ENCODE peak calls at places on chromosomes 2 and 18, in five cellular contexts. Y is choroid plexus epithelial cell, W is neuronal stem cell, V is left ventricle myocardium inferior, N is aorta. Z is an unnamed sample.

GRCh38 chr2:1835581-1836201 is 91.4 kb upstream of the PXDN start:
- DNase-seq in Y (no peak), W (no peak), V (no peak), N (peak), Z (no peak)

GRCh38 chr2:26613241-26614204 is 27.6 kb downstream of the CIB4 start:
- DNase-seq in Y (peak), W (no peak), V (peak), N (no peak), Z (no peak)

GRCh38 chr2:238096311-238097011 is 3.7 kb upstream of the ESPNL start:
- DNase-seq in Y (peak), W (no peak), V (no peak), N (no peak), Z (peak)

GRCh38 chr18:75811156-75811555 is 383.7 kb upstream of the SMIM21 start:
- DNase-seq in Y (peak), W (no peak), V (no peak), N (no peak), Z (no peak)

GRCh38 chr18:60069145-60069544 is 169.3 kb downstream of the PMAIP1 start:
- DNase-seq in Y (no peak), W (no peak), V (no peak), N (no peak), Z (no peak)

GRCh38 chr2:16136461-16137035 is 196.2 kb downstream of the MYCN start:
- DNase-seq in Y (no peak), W (no peak), V (no peak), N (no peak), Z (no peak)

GRCh38 chr2:98469862-98470544 is 25.3 kb downstream of the INPP4A start:
- DNase-seq in Y (no peak), W (no peak), V (no peak), N (no peak), Z (no peak)

GRCh38 chr2:3483227-3483985 is 35.9 kb downstream of the ADI1 start:
- DNase-seq in Y (peak), W (no peak), V (peak), N (peak), Z (peak)

GRCh38 chr2:128260239-128261138 is 58.2 kb downstream of the HS6ST1 start:
- DNase-seq in Y (peak), W (peak), V (no peak), N (peak), Z (peak)

GRCh38 chr2:29223851-29224692 is 108.9 kb downstream of the CLIP4 start:
- DNase-seq in Y (peak), W (no peak), V (no peak), N (no peak), Z (peak)

GRCh38 chr2:234320098-234320497 is 176.8 kb downstream of the ARL4C start:
- DNase-seq in Y (no peak), W (no peak), V (no peak), N (no peak), Z (no peak)

GRCh38 chr2:158745866-158746382 is 49.2 kb upstream of the DAPL1 start:
- DNase-seq in Y (no peak), W (no peak), V (no peak), N (no peak), Z (no peak)

GRCh38 chr2:28639836-28640235 is 111.8 kb upstream of the PPP1CB start:
- DNase-seq in Y (no peak), W (no peak), V (no peak), N (no peak), Z (peak)

GRCh38 chr2:159137511-159138101 is 148.9 kb downstream of the WDSUB1 start:
- DNase-seq in Y (peak), W (no peak), V (no peak), N (no peak), Z (peak)

GRCh38 chr2:181157326-181157725 is 176.9 kb downstream of the UBE2E3 start:
- DNase-seq in Y (no peak), W (no peak), V (no peak), N (no peak), Z (no peak)

GRCh38 chr2:108169982-108170625 is 69.7 kb upstream of the SULT1C3 start:
- DNase-seq in Y (peak), W (no peak), V (no peak), N (no peak), Z (peak)

GRCh38 chr2:218002792-218003191 is at the start of gene TNS1:
- DNase-seq in Y (peak), W (no peak), V (peak), N (peak), Z (no peak)

GRCh38 chr18:77607087-77607486 is 357.4 kb downstream of the GALR1 start:
- DNase-seq in Y (no peak), W (no peak), V (no peak), N (no peak), Z (no peak)

GRCh38 chr18:24544141-24544498 is 83.7 kb downstream of the HRH4 start:
- DNase-seq in Y (peak), W (peak), V (no peak), N (no peak), Z (peak)

GRCh38 chr18:2164644-2165287 is 406.5 kb downstream of the METTL4 start:
- DNase-seq in Y (no peak), W (no peak), V (no peak), N (no peak), Z (no peak)

GRCh38 chr2:8656160-8656641 is 25.7 kb upstream of the ID2 start:
- DNase-seq in Y (peak), W (no peak), V (no peak), N (no peak), Z (no peak)

GRCh38 chr2:109466674-109467575 is 146.8 kb downstream of the SEPTIN10 start:
- DNase-seq in Y (peak), W (no peak), V (no peak), N (peak), Z (peak)

GRCh38 chr2:37849908-37850307 is 75.2 kb upstream of the RMDN2 start:
- DNase-seq in Y (no peak), W (no peak), V (no peak), N (no peak), Z (no peak)

GRCh38 chr2:137957033-137957432 is 7.2 kb upstream of the HNMT start:
- DNase-seq in Y (peak), W (no peak), V (no peak), N (no peak), Z (peak)

GRCh38 chr2:140988597-140988996 is 1142.2 kb downstream of the LRP1B start:
- DNase-seq in Y (no peak), W (no peak), V (no peak), N (no peak), Z (peak)

GRCh38 chr2:128373346-128374000 is 54.8 kb upstream of the HS6ST1 start:
- DNase-seq in Y (no peak), W (no peak), V (no peak), N (peak), Z (peak)

GRCh38 chr2:145043399-145043834 is 523.5 kb upstream of the ZEB2 start:
- DNase-seq in Y (no peak), W (no peak), V (no peak), N (peak), Z (no peak)

GRCh38 chr2:120026890-120027289 is 14.0 kb downstream of the EPB41L5 start:
- DNase-seq in Y (no peak), W (no peak), V (no peak), N (no peak), Z (no peak)

GRCh38 chr2:215432759-215433594 is 2.9 kb downstream of the FN1 start:
- DNase-seq in Y (peak), W (no peak), V (no peak), N (no peak), Z (no peak)

GRCh38 chr2:215429424-215429823 is 6.4 kb downstream of the FN1 start:
- DNase-seq in Y (peak), W (no peak), V (no peak), N (no peak), Z (no peak)

GRCh38 chr2:215430528-215431187 is 5.2 kb downstream of the FN1 start:
- DNase-seq in Y (peak), W (no peak), V (no peak), N (no peak), Z (peak)

GRCh38 chr2:215431778-215432758 is 3.8 kb downstream of the FN1 start:
- DNase-seq in Y (peak), W (no peak), V (no peak), N (no peak), Z (no peak)

GRCh38 chr2:215431290-215431689 is 4.6 kb downstream of the FN1 start:
- DNase-seq in Y (peak), W (no peak), V (no peak), N (no peak), Z (no peak)
- H3K4me3 ChIP-seq in Y (peak), W (no peak), V (no peak), N (no peak), Z (no peak)

DNA sequence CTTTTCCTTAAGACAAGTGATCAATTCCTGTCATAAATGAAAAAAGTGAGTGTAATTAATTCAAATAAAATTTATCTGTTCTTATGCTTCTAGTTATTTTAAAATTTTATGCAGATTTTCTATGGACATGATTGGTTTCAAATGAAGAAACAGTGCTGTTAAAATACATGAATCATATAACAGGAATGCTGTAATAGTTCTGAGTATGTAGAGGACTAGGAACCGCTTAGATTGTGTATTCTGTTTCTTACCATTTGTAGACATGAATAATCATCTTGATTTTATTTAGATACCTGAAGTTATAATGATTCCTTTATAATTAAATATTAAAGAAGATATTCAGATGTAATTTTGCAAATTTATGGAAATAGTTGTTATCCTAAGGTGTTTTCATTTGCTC is 3.5 kb downstream of the ACTR2 start:
- DNase-seq in Y (peak), W (no peak), V (no peak), N (no peak), Z (peak)
- H3K4me3 ChIP-seq in Y (no peak), W (no peak), V (no peak), N (no peak), Z (no peak)

DNA sequence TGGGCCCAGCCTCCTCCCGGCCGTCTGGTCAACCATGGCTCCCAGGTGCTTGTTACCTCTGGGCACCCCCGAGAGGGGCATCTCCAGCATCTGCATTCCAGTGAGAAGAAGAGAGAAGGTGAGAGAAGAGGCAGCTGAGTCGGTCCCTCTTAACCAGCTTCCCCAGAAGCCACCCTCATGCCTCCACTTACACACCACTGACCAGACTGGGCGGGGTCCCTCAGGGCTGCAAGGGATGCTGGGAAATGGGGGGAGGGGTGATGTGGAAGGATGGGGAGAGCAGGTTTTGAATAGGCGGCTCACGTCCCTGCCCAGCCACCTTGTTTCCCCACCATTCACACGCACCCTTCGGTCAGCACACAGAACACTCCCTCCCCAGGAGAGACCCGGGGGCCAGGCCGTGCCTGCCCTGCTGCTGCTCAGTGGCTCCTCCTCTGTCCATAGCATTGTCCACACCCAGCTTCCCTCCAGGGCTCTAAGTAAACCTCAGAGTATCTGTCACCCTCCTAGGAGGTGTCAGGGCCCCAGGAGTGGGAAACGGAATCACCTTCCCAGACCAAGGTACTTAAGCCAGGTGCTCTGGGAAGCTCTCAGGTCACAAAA is 34.7 kb downstream of the GBX2 start:
- DNase-seq in Y (no peak), W (no peak), V (no peak), N (no peak), Z (no peak)
- H3K4me3 ChIP-seq in Y (no peak), W (no peak), V (no peak), N (no peak), Z (no peak)

DNA sequence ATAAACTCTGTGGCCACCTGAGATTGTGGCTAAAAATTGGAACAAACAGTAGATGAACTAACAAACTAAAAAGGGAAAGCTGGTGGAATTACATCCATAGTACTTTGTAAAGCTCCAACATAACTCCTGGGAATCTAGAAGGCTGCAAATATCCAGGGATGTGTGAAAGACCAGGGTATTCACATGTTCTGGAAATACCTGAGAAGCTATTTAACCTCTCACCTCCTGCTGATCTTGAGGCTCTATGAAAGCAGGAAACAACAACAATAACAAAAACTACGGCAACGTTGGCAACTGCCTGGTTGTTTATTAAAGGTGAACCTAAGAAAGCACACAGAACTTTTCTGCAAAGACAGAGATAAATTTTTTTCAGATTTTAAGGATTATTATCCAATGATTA is 171.3 kb downstream of the CCDC178 start:
- DNase-seq in Y (no peak), W (no peak), V (no peak), N (no peak), Z (no peak)
- H3K4me3 ChIP-seq in Y (no peak), W (no peak), V (no peak), N (no peak), Z (no peak)

DNA sequence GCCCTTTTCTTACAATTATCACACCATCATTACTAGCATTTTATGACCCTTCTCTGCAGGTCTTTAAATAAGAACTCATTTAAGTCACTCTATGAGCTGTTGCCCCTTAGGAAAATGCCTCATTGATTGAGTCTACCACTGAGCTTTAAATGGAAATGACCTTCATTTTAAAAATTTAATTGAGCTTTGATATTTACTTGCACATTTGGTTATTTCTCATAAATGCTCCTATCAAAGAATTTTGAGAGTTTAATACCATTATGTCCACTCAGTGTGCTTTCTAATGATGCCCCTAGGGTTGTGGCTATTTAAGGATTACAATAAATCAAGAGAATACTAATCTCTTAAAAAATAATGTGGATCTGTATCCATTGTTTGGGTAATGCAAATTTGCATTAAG is 69.7 kb downstream of the CERS6 start:
- DNase-seq in Y (no peak), W (no peak), V (no peak), N (no peak), Z (no peak)
- H3K4me3 ChIP-seq in Y (no peak), W (no peak), V (no peak), N (no peak), Z (no peak)

GRCh38 chr2:170813611-170814550 is 2.8 kb upstream of the GAD1 start:
- DNase-seq in Y (peak), W (peak), V (no peak), N (peak), Z (peak)
- H3K4me3 ChIP-seq in Y (no peak), W (no peak), V (no peak), N (no peak), Z (no peak)

GRCh38 chr2:150484461-150484931 is 3.0 kb downstream of the RND3 start:
- DNase-seq in Y (peak), W (no peak), V (no peak), N (no peak), Z (peak)

GRCh38 chr2:150487537-150488429 is at the start of gene RND3:
- DNase-seq in Y (peak), W (peak), V (peak), N (peak), Z (peak)

GRCh38 chr2:150485114-150485870 is 2.2 kb downstream of the RND3 start:
- DNase-seq in Y (peak), W (peak), V (peak), N (peak), Z (peak)

GRCh38 chr2:150485871-150486538 is 1.5 kb downstream of the RND3 start:
- DNase-seq in Y (peak), W (peak), V (peak), N (peak), Z (peak)

GRCh38 chr2:150486539-150487484 is 655 bp downstream of the RND3 start:
- DNase-seq in Y (peak), W (peak), V (no peak), N (no peak), Z (no peak)
- H3K4me3 ChIP-seq in Y (peak), W (peak), V (peak), N (peak), Z (peak)

DNA sequence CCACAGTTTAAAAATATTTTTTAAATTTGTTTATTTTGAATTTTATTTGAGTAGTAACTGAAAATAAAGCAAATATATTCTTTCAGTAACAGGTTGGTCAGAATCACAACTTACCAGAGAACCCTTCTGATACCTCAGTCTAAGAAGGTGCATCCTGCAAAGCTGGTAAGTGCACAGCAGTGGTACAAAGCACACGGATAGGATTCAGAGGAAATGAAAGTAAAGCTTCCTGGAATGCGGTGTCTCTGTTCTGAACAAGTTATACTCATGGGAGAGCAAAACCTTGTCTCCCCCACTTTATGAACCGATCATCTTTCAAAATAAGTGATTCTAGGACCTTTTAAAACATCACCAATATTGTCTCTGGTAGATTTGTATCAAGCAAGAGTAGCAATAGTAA is 398.3 kb downstream of the TMX3 start:
- DNase-seq in Y (peak), W (no peak), V (no peak), N (no peak), Z (no peak)
- H3K4me3 ChIP-seq in Y (peak), W (no peak), V (peak), N (no peak), Z (no peak)